ENCODE peak calls at places on chromosomes 13 and 19, in four cellular contexts. Y, C, Q and W are unnamed samples.

GRCh38 chr13:110303644-110304043 is 3.3 kb downstream of the COL4A1 start:
- DNase-seq in Y (no peak), C (no peak), Q (no peak), W (no peak)

GRCh38 chr13:32443111-32443510 is 15.2 kb upstream of the N4BP2L1 start:
- DNase-seq in Y (no peak), C (no peak), Q (peak; percentile 13), W (no peak)

GRCh38 chr13:113860051-113860471 is 3.8 kb downstream of the GAS6 start:
- DNase-seq in Y (no peak), C (peak; percentile 67), Q (no peak), W (no peak)

GRCh38 chr13:39892731-39893293 is 237.3 kb downstream of the COG6 start:
- DNase-seq in Y (no peak), C (no peak), Q (peak; percentile 16), W (no peak)

GRCh38 chr13:51520524-51520923 is 63.7 kb upstream of the WDFY2 start:
- DNase-seq in Y (no peak), C (peak; percentile 86), Q (no peak), W (no peak)

GRCh38 chr19:50178859-50179537 is 15.9 kb upstream of the IZUMO2 start:
- DNase-seq in Y (no peak), C (no peak), Q (no peak), W (no peak)

GRCh38 chr13:23725922-23726321 is 155.7 kb downstream of the TNFRSF19 start:
- DNase-seq in Y (no peak), C (no peak), Q (no peak), W (no peak)

GRCh38 chr19:38210458-38210987 is 13.5 kb downstream of the DPF1 start:
- DNase-seq in Y (peak; percentile 84), C (no peak), Q (no peak), W (no peak)

GRCh38 chr13:63408227-63409202 is 1992.9 kb upstream of the PCDH20 start:
- DNase-seq in Y (no peak), C (no peak), Q (no peak), W (no peak)

GRCh38 chr13:60765700-60766411 is 368.8 kb downstream of the TDRD3 start:
- DNase-seq in Y (no peak), C (no peak), Q (no peak), W (no peak)

GRCh38 chr13:20227730-20228129 is 4.4 kb downstream of the GJB6 start:
- DNase-seq in Y (no peak), C (no peak), Q (no peak), W (no peak)

GRCh38 chr13:24161980-24162517 is 1.5 kb downstream of the SPATA13 start:
- DNase-seq in Y (peak; percentile 30), C (no peak), Q (no peak), W (no peak)

GRCh38 chr19:1910169-1910568 is 5.0 kb downstream of the ADAT3 start:
- DNase-seq in Y (peak; percentile 80), C (no peak), Q (no peak), W (no peak)

GRCh38 chr19:7857727-7858701 is 16.2 kb downstream of the PRR36 start:
- DNase-seq in Y (peak; percentile 62), C (no peak), Q (no peak), W (no peak)

GRCh38 chr19:55484571-55485438 is at the start of gene NAT14:
- DNase-seq in Y (peak; percentile 94), C (no peak), Q (peak; percentile 37), W (peak; percentile 76)

GRCh38 chr13:67635754-67636153 is 405.6 kb upstream of the PCDH9 start:
- DNase-seq in Y (no peak), C (no peak), Q (no peak), W (no peak)

DNA sequence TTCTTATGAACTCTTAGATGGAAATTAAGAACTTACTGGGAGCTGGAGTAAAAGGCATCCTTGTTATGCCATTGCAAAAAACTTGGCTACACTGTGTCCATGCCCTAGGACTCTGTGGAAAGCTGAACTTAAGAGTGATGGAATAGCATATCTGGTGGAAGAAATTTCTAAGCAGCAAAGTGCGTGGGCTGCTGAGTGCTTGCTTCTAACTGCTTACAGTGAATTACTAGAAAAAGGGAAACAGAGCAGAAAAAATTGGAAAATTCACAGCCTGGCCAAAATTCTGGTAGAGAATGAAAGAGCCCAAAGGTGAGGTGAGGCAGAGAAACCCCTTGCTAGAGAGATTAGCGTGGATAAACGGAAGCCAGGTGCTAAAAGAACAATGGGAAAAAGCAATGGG is 44.3 kb downstream of the ALOX5AP start:
- DNase-seq in Y (no peak), C (no peak), Q (no peak), W (no peak)
- H3K27ac ChIP-seq in Y (no peak overlapping the region), C (no peak overlapping the region), Q (no peak overlapping the region), W (no peak overlapping the region)

DNA sequence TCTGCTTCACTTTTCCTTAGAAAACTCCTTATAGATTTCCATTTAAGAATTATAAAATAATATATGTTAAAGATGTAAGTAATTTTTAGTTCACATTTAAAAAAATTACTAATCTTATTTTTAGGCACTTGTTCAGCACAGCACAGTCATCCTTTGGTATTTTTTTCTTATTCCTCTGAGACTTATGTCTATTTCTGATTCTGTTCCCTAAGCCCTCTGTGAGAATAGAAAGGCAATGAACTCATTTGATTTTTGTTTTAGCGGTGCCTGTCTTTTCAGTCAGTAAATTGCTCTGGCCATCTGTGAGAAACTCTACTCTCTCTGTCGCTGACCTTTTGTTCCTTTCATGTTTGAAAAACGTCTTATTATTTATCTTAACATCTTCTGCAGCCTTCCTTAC is 168.1 kb downstream of the PCDH17 start:
- DNase-seq in Y (no peak), C (no peak), Q (no peak), W (no peak)
- TF ChIP-seq CTCF in Y (no peak), C (no peak), Q (no peak), W (no peak)

GRCh38 chr13:48532473-48533206 is at the start of gene RCBTB2:
- DNase-seq in Y (peak; percentile 100), C (peak; percentile 99), Q (peak; percentile 97), W (peak; percentile 98)
- H3K27ac ChIP-seq in Y (peak within 1 kb of the TSS; percentile 95), C (peak within 1 kb of the TSS; percentile 98), Q (peak within 1 kb of the TSS; percentile 93), W (peak within 1 kb of the TSS; percentile 95)

GRCh38 chr13:96473463-96474157 is 383.7 kb downstream of the HS6ST3 start:
- DNase-seq in Y (no peak), C (no peak), Q (no peak), W (no peak)
- TF ChIP-seq CTCF in Y (no peak), C (no peak), Q (no peak), W (no peak)

GRCh38 chr13:34159946-34160345 is 342.0 kb downstream of the RFC3 start:
- DNase-seq in Y (no peak), C (no peak), Q (no peak), W (no peak)

GRCh38 chr13:34165158-34165557 is 347.2 kb downstream of the RFC3 start:
- DNase-seq in Y (no peak), C (no peak), Q (no peak), W (no peak)

GRCh38 chr13:34164585-34164984 is 346.6 kb downstream of the RFC3 start:
- DNase-seq in Y (no peak), C (no peak), Q (no peak), W (peak; percentile 42)

GRCh38 chr13:34161829-34162544 is 344.0 kb downstream of the RFC3 start:
- DNase-seq in Y (no peak), C (no peak), Q (no peak), W (no peak)

GRCh38 chr13:34162545-34162936 is 344.6 kb downstream of the RFC3 start:
- DNase-seq in Y (no peak), C (no peak), Q (no peak), W (no peak)
- H3K27ac ChIP-seq in Y (peak overlapping the region; percentile 55), C (no peak overlapping the region), Q (no peak overlapping the region), W (peak overlapping the region; percentile 0)

GRCh38 chr13:69677343-69677742 is 430.3 kb upstream of the ATXN8OS start:
- DNase-seq in Y (no peak), C (no peak), Q (no peak), W (no peak)
- TF ChIP-seq CTCF in Y (no peak), C (no peak), Q (no peak), W (no peak)